ENCODE peak calls at places on chromosomes 7 and 10, in four cellular contexts. L is HepG2, D is GM12878, X is K562. U is an unnamed sample.

GRCh38 chr7:1691601-1692499 is 21.8 kb downstream of the ELFN1 start:
- DNase-seq in L (no peak), D (no peak), X (no peak), U (peak; percentile 9)

GRCh38 chr10:118729641-118730258 is 25.0 kb downstream of the CACUL1 start:
- DNase-seq in L (no peak), D (peak; percentile 45), X (no peak), U (no peak)

GRCh38 chr7:120502132-120502531 is 229.2 kb downstream of the KCND2 start:
- DNase-seq in L (no peak), D (no peak), X (no peak), U (no peak)

GRCh38 chr10:126130291-126130710 is 233.9 kb downstream of the FANK1 start:
- DNase-seq in L (no peak), D (no peak), X (no peak), U (no peak)

GRCh38 chr10:131453772-131454634 is 142.5 kb upstream of the TCERG1L start:
- DNase-seq in L (peak; percentile 12), D (no peak), X (peak; percentile 73), U (peak; percentile 81)

GRCh38 chr10:74929197-74929596 is 102.8 kb downstream of the KAT6B start:
- DNase-seq in L (no peak), D (no peak), X (no peak), U (no peak)

GRCh38 chr10:103598654-103599115 is 105.2 kb downstream of the NEURL1 start:
- DNase-seq in L (peak; percentile 72), D (no peak), X (peak; percentile 66), U (peak; percentile 66)

GRCh38 chr10:59959619-59960018 is 53.3 kb upstream of the CCDC6 start:
- DNase-seq in L (no peak), D (no peak), X (no peak), U (no peak)

GRCh38 chr10:6204341-6205191 is 1.8 kb downstream of the PFKFB3 start:
- DNase-seq in L (no peak), D (no peak), X (no peak), U (no peak)

GRCh38 chr10:101775273-101776131 is at the start of gene FGF8:
- DNase-seq in L (no peak), D (no peak), X (no peak), U (no peak)

GRCh38 chr10:79179404-79180309 is 110.9 kb downstream of the ZMIZ1 start:
- DNase-seq in L (no peak), D (no peak), X (peak; percentile 69), U (peak; percentile 56)

GRCh38 chr7:157516911-157517781 is 180.3 kb downstream of the DNAJB6 start:
- DNase-seq in L (no peak), D (no peak), X (no peak), U (no peak)

GRCh38 chr7:4830176-4830575 is 31.7 kb downstream of the PAPOLB start:
- DNase-seq in L (peak; percentile 78), D (peak; percentile 11), X (peak; percentile 79), U (peak; percentile 88)

GRCh38 chr10:128605180-128605579 is 479.0 kb upstream of the MKI67 start:
- DNase-seq in L (no peak), D (no peak), X (no peak), U (no peak)

GRCh38 chr7:149072438-149072775 is 18.1 kb downstream of the ZNF786 start:
- DNase-seq in L (no peak), D (no peak), X (no peak), U (no peak)

GRCh38 chr7:92691578-92691977 is 101.4 kb upstream of the FAM133B start:
- DNase-seq in L (peak; percentile 68), D (peak; percentile 37), X (peak; percentile 28), U (no peak)
- TF ChIP-seq NR2C2 in L (no peak), D (no peak), X (no peak), U (no peak)

DNA sequence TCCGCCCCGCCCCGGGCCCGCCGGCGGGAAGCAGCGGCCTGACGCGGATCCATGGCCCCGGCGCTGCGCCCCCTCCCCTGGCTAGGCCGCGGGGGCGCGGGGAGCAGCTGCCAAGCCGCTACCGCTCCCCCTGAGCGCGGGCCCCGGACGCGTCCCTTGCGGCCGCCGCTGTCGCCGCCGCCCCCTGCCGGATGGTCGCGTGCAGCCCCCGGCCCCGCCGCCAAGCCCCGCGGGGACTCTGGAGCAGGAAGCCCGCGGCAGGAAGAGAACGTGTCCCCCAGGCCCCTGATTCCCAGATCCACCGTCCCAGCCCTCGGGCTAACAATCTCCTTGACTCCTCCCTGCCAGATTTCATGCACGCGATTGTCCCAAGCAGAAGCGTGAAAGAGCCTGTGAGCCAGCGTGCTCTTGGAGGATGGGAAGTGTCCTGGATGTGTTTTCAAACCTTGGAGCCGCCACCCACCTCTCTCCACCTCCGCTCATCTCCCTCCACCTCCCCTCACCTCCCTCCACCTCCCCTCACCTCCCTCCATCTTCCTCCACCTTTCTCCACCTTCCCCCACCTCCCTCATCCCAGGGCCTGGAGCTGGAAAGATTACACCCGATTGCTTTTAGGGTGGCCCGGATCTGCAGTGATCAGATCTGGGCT is 419 bp upstream of the PRTFDC1 start:
- DNase-seq in L (no peak), D (no peak), X (peak; percentile 80), U (no peak)
- TF ChIP-seq NR2C2 in L (no peak), D (no peak), X (no peak), U (no peak)

GRCh38 chr10:24603333-24603732 is 120.4 kb downstream of the ARHGAP21 start:
- DNase-seq in L (no peak), D (no peak), X (no peak), U (no peak)
- TF ChIP-seq NR2C2 in L (no peak), D (no peak), X (no peak), U (no peak)

GRCh38 chr7:3267928-3268690 is 32.9 kb upstream of the SDK1 start:
- DNase-seq in L (no peak), D (no peak), X (no peak), U (no peak)

GRCh38 chr7:3264693-3265339 is 36.2 kb upstream of the SDK1 start:
- DNase-seq in L (no peak), D (no peak), X (no peak), U (no peak)

GRCh38 chr7:3266240-3266639 is 34.8 kb upstream of the SDK1 start:
- DNase-seq in L (no peak), D (no peak), X (no peak), U (no peak)

GRCh38 chr7:3270362-3270761 is 30.7 kb upstream of the SDK1 start:
- DNase-seq in L (no peak), D (no peak), X (no peak), U (no peak)

GRCh38 chr7:3265388-3265787 is 35.7 kb upstream of the SDK1 start:
- DNase-seq in L (no peak), D (no peak), X (no peak), U (no peak)
- TF ChIP-seq NR2C2 in L (no peak), D (no peak), X (no peak), U (no peak)

DNA sequence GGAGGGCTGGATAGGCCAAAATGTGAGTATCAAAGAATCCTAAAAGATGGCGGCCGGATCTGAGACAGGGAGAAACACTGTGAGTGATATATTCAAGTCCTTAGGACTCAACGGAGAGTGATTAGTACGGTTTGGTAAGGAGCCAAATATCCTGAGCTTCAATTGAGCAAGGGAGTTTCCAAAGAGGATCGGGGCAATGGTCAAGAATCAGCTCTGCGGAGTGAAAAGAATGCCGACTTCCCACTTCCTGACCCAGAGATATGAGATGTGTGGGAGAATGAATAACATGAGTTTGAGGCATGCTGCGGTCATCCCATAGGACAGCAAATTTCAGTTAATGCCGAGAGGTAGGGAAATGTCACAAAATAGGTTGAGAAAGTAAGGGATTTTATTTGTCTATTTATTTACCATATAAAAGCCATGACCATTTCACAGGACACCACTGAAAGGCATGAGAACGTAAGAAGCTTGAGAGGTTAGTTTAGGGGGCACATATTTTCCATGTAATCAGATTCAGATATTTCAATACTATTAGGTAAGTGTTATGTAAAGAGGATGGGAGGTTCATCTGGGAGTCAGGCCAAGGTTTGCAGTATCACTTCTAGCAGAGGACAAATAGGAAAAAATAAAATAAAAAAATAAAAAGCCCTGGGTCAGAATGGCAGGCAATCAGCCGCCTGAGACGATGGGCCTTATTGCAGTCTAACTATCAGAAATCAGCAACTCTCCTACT is 165.6 kb downstream of the HGF start:
- DNase-seq in L (peak; percentile 4), D (no peak), X (no peak), U (no peak)
- TF ChIP-seq NR2C2 in L (no peak), D (no peak), X (no peak), U (no peak)

GRCh38 chr10:7664707-7665106 is 2.1 kb downstream of the ITIH5 start:
- DNase-seq in L (no peak), D (no peak), X (no peak), U (no peak)

GRCh38 chr10:7670157-7670556 is 3.4 kb upstream of the ITIH5 start:
- DNase-seq in L (no peak), D (no peak), X (no peak), U (no peak)

GRCh38 chr10:7671121-7671520 is 4.4 kb upstream of the ITIH5 start:
- DNase-seq in L (no peak), D (no peak), X (no peak), U (no peak)

GRCh38 chr10:7666253-7667023 is at the start of gene ITIH5:
- DNase-seq in L (no peak), D (no peak), X (peak; percentile 47), U (peak; percentile 50)

DNA sequence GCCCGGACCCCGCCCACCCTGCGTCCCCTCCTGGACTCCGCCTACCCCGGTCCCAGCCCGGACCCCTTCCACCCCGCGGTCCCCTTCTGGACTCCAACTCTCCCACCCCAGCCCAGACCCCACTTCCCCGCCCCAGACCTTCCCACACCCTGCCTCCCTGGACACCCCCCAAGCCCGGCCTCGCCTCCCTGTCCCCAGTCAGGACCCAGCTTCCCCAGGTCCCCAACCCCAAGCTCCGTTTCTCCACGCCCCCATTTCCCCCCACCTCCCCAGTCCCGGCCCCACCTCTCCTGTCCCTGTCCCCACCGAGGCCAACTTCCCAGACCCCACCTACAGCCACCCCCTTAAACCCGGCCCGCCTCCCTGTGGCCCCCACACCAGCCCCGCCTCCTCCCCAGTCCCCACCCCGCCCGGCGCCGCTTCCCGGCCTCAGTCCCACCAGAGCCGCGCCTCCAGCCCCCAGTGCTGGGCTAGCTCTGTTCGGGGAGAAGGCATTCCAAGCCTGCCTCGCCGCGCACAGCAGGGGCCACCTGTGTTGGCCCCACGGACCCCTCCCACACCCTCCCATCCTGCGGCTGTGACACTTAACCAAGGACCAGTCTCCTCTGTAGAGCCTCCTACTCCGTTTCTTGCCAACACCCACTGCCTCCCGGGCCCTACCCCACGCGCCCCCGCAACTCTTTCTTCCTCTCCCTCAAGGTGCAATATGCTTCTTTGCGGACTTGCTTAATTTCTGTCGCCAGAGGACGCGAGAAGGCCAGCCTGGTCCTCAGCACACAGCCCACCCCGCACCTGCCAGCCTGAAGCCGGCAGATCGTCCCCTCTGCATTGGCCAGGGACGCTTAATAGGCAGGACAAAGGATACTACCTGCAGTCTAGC is 736 bp upstream of the ITIH5 start:
- DNase-seq in L (peak; percentile 10), D (no peak), X (peak; percentile 43), U (peak; percentile 61)
- TF ChIP-seq NR2C2 in L (no peak), D (no peak), X (no peak), U (no peak)

DNA sequence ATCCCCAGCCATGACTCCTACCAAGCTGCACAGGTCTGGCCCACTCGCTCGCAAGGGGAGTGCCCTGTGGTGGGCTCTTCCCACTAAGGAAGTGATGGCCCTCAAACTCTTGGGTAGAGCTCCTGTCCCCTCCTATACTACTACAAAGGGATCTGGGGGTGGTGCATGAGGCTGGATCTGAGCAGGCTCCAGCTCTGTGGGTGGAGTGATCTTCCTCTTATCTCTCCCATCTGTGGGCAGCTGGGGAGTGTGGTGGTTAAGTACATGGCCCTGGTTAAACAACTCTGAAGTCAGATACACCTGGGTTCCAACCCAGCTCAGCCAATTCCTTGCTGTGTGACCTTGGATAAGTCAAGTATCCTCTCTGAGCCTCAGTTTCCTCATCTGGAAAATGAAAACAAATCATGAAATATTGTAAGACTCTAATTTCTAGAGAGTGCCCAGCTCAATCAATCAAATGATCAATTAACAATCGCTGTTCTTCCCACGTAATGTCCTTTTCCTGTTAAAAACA is 17.4 kb downstream of the DDIT4 start:
- DNase-seq in L (no peak), D (no peak), X (peak; percentile 92), U (no peak)
- TF ChIP-seq NR2C2 in L (no peak), D (no peak), X (peak; percentile 13), U (no peak)